ENCODE peak calls at places on chromosomes 4 and X, in ten cellular contexts. W is NCI-H226; P is CD4-positive, alpha-beta memory T cell; Z is A172; D is HFFc6; I is sigmoid colon; Y is smooth muscle cell of the brain vasculature; H is fibroblast of gingiva; E is GM03348; A is RWPE1. K is an unnamed sample.

GRCh38 chr4:153518637-153519384 is 52.7 kb downstream of the TMEM131L start:
- DNase-seq in E (no peak), D (no peak), P (peak), W (no peak), H (no peak), I (no peak), Y (no peak), Z (no peak), A (no peak), K (peak)

GRCh38 chrX:20173305-20173704 is 31.7 kb upstream of the EIF1AX start:
- DNase-seq in E (no peak), H (no peak), W (no peak), I (no peak), Z (no peak), P (no peak), Y (no peak), A (no peak), D (no peak), K (no peak)

GRCh38 chrX:11589573-11590110 is 76.1 kb downstream of the ARHGAP6 start:
- DNase-seq in H (no peak), Y (no peak), Z (no peak), E (no peak), P (no peak), A (no peak), D (no peak), W (no peak), I (no peak), K (no peak)

GRCh38 chr4:5710962-5711478 is at the start of gene EVC:
- DNase-seq in E (peak), H (peak), W (peak), I (peak), A (peak), Z (peak), D (peak), Y (peak), P (no peak), K (peak)

GRCh38 chrX:19647731-19648588 is 132.7 kb upstream of the MAP3K15 start:
- DNase-seq in I (no peak), E (no peak), Y (no peak), H (no peak), W (peak), P (no peak), A (no peak), Z (no peak), D (no peak), K (no peak)

GRCh38 chr4:55706526-55706925 is 70.4 kb upstream of the NMU start:
- DNase-seq in Z (no peak), Y (no peak), W (no peak), A (no peak), P (no peak), H (no peak), I (no peak), E (peak), D (no peak), K (peak)

GRCh38 chr4:121370729-121371325 is 10.0 kb downstream of the QRFPR start:
- DNase-seq in A (peak), D (peak), P (peak), I (no peak), E (peak), Z (peak), W (no peak), Y (peak), H (peak), K (peak)

GRCh38 chrX:107738768-107739167 is 36.8 kb downstream of the TSC22D3 start:
- DNase-seq in D (no peak), E (no peak), I (no peak), W (no peak), H (no peak), A (no peak), Y (no peak), P (no peak), Z (no peak), K (no peak)

GRCh38 chr4:169663894-169664293 is 43.5 kb downstream of the CLCN3 start:
- DNase-seq in W (no peak), Y (no peak), D (no peak), E (no peak), H (no peak), P (no peak), A (no peak), Z (peak), I (no peak), K (no peak)

GRCh38 chr4:105807496-105807895 is 87.8 kb upstream of the NPNT start:
- DNase-seq in Z (no peak), E (no peak), W (no peak), P (no peak), H (peak), Y (no peak), A (no peak), I (no peak), D (peak), K (no peak)

GRCh38 chrX:119541188-119541587 is 24.0 kb downstream of the STEEP1 start:
- DNase-seq in Z (peak), P (no peak), Y (no peak), D (peak), H (peak), A (peak), I (no peak), W (peak), E (peak), K (peak)

GRCh38 chr4:7420661-7421040 is 14.1 kb downstream of the PSAPL1 start:
- DNase-seq in W (no peak), H (no peak), D (no peak), Z (no peak), E (no peak), A (no peak), I (peak), P (no peak), Y (no peak), K (no peak)

GRCh38 chr4:13561673-13562072 is 17.4 kb upstream of the NKX3-2 start:
- DNase-seq in D (no peak), E (no peak), A (no peak), Y (no peak), P (no peak), I (no peak), H (no peak), Z (no peak), W (no peak), K (no peak)

GRCh38 chrX:9856596-9856995 is 70.4 kb downstream of the SHROOM2 start:
- DNase-seq in W (no peak), I (peak), Y (no peak), P (no peak), E (no peak), H (no peak), D (no peak), A (no peak), Z (no peak), K (no peak)

GRCh38 chrX:153903238-153903980 is 1.1 kb upstream of the AVPR2 start:
- DNase-seq in D (no peak), W (peak), I (no peak), Y (no peak), A (no peak), H (no peak), E (no peak), P (no peak), Z (no peak), K (no peak)

GRCh38 chrX:120719622-120720021 is 89.8 kb upstream of the C1GALT1C1 start:
- DNase-seq in W (no peak), A (no peak), Z (no peak), E (no peak), Y (no peak), I (no peak), P (no peak), H (no peak), D (no peak), K (no peak)

GRCh38 chr4:71732066-71732465 is 51.8 kb downstream of the GC start:
- DNase-seq in H (no peak), P (no peak), W (no peak), Z (no peak), A (no peak), D (peak), Y (no peak), E (no peak), I (no peak), K (no peak)

GRCh38 chrX:11532291-11533075 is 133.2 kb downstream of the ARHGAP6 start:
- DNase-seq in E (no peak), H (no peak), W (peak), A (no peak), I (no peak), Z (peak), D (no peak), P (no peak), Y (no peak), K (peak)

GRCh38 chr4:137635108-137635507 is 102.8 kb upstream of the PCDH18 start:
- DNase-seq in H (peak), W (no peak), E (peak), Y (no peak), A (peak), D (no peak), P (no peak), Z (no peak), I (no peak), K (peak)

GRCh38 chr4:101232074-101232776 is 115.1 kb downstream of the PPP3CA start:
- DNase-seq in P (no peak), H (peak), Z (peak), I (no peak), Y (peak), E (peak), D (peak), W (peak), A (peak), K (peak)

GRCh38 chr4:83490876-83491450 is 6.1 kb upstream of the ABRAXAS1 start:
- DNase-seq in Z (peak), I (no peak), A (peak), E (peak), Y (no peak), P (peak), W (no peak), D (peak), H (no peak), K (peak)

GRCh38 chr4:95548738-95549245 is at the start of gene UNC5C:
- DNase-seq in A (no peak), Y (no peak), P (no peak), Z (peak), H (no peak), D (no peak), I (peak), E (peak), W (peak), K (peak)

GRCh38 chrX:151825927-151826471 is 86.7 kb upstream of the MAGEA4 start:
- DNase-seq in Y (peak), H (peak), A (peak), W (peak), D (peak), P (no peak), E (peak), I (no peak), Z (peak), K (peak)

GRCh38 chrX:135512508-135513139 is 7.8 kb upstream of the INTS6L start:
- DNase-seq in D (no peak), W (no peak), Y (no peak), A (no peak), P (no peak), H (no peak), E (no peak), Z (no peak), I (no peak), K (no peak)

GRCh38 chr4:2796261-2797187 is 3.6 kb downstream of the SH3BP2 start:
- DNase-seq in A (peak), Z (peak), E (peak), P (no peak), H (peak), W (peak), Y (peak), I (peak), D (peak), K (peak)

GRCh38 chrX:111881715-111882114 is 5.7 kb downstream of the TRPC5OS start:
- DNase-seq in W (no peak), P (no peak), I (no peak), Z (no peak), E (no peak), H (no peak), A (no peak), Y (no peak), D (no peak), K (no peak)

GRCh38 chrX:66030505-66031317 is 9.2 kb downstream of the VSIG4 start:
- DNase-seq in A (no peak), H (no peak), E (peak), I (no peak), D (peak), Y (no peak), Z (no peak), W (no peak), P (peak), K (peak)

GRCh38 chr4:125013891-125014290 is 300.9 kb upstream of the FAT4 start:
- DNase-seq in A (peak), Z (peak), H (no peak), W (peak), I (no peak), D (peak), Y (no peak), P (no peak), E (no peak), K (no peak)

GRCh38 chr4:60314367-60314766 is 885.8 kb upstream of the ADGRL3 start:
- DNase-seq in I (no peak), H (no peak), E (no peak), Y (no peak), A (no peak), Z (no peak), W (no peak), D (no peak), P (no peak), K (peak)